ENCODE peak calls at places on chromosomes 5 and 9, in ten cellular contexts. F is lower lobe of right lung, S is heart right ventricle, B is body of pancreas, E is kidney, J is pancreas, Q is aorta, Y is right cardiac atrium, H is upper lobe of right lung, A is SJSA1. K is an unnamed sample.

GRCh38 chr9:81618923-81619322 is 70.4 kb downstream of the TLE1 start:
- DNase-seq in H (no peak), F (no peak), S (no peak), J (no peak), E (no peak), A (no peak), B (no peak), Q (no peak), Y (no peak), K (no peak)

GRCh38 chr9:37776328-37776727 is 8.5 kb downstream of the EXOSC3 start:
- DNase-seq in Q (no peak), H (no peak), E (no peak), S (no peak), A (no peak), B (no peak), Y (no peak), F (no peak), J (no peak), K (no peak)

GRCh38 chr5:179793470-179794139 is at the start of gene LTC4S:
- DNase-seq in S (peak), Q (peak), E (peak), B (peak), F (peak), Y (peak), A (no peak), J (no peak), H (peak), K (no peak)

GRCh38 chr9:96417610-96418073 is 528 bp downstream of the ZNF367 start:
- DNase-seq in B (no peak), Q (peak), Y (peak), J (no peak), A (no peak), E (peak), H (peak), F (peak), S (no peak), K (no peak)

GRCh38 chr5:179613460-179614071 is 9.9 kb downstream of the HNRNPH1 start:
- DNase-seq in J (peak), Y (peak), B (no peak), F (no peak), S (no peak), Q (no peak), E (peak), H (peak), A (no peak), K (no peak)

GRCh38 chr9:6218099-6218502 is 2.5 kb downstream of the IL33 start:
- DNase-seq in B (no peak), Q (no peak), Y (no peak), A (no peak), J (no peak), S (peak), E (no peak), F (no peak), H (no peak), K (no peak)

GRCh38 chr5:109697339-109697738 is 7.6 kb downstream of the MAN2A1 start:
- DNase-seq in J (no peak), F (no peak), E (no peak), H (no peak), S (no peak), Q (no peak), A (no peak), B (no peak), Y (no peak), K (no peak)

GRCh38 chr5:91332267-91333044 is 50.7 kb downstream of the ARRDC3 start:
- DNase-seq in Q (no peak), J (no peak), E (no peak), A (peak), B (no peak), Y (no peak), H (no peak), F (no peak), S (no peak), K (no peak)

GRCh38 chr9:97563458-97564135 is 62.1 kb downstream of the TMOD1 start:
- DNase-seq in F (no peak), A (no peak), E (no peak), Y (no peak), Q (no peak), B (no peak), S (no peak), J (no peak), H (peak), K (no peak)

GRCh38 chr9:131217321-131218031 is 58.8 kb downstream of the FAM78A start:
- DNase-seq in B (no peak), F (no peak), E (no peak), Y (no peak), Q (no peak), S (no peak), J (no peak), H (no peak), A (no peak), K (no peak)

GRCh38 chr9:77433675-77434445 is 214.3 kb downstream of the GNA14 start:
- DNase-seq in Y (peak), A (peak), S (peak), J (peak), F (peak), H (peak), B (peak), E (peak), Q (no peak), K (no peak)

GRCh38 chr9:108052431-108053080 is 563.0 kb upstream of the KLF4 start:
- DNase-seq in H (no peak), E (no peak), Q (no peak), S (no peak), F (no peak), A (no peak), B (no peak), Y (no peak), J (no peak), K (no peak)

GRCh38 chr5:170184737-170185136 is 48.0 kb upstream of the C5orf58 start:
- DNase-seq in B (no peak), F (no peak), H (no peak), S (no peak), J (no peak), Q (no peak), E (no peak), Y (no peak), A (no peak), K (no peak)

GRCh38 chr5:170184007-170184687 is 48.6 kb upstream of the C5orf58 start:
- DNase-seq in J (peak), Y (peak), H (peak), S (peak), F (peak), Q (no peak), B (peak), A (peak), E (no peak), K (no peak)

GRCh38 chr5:170182461-170182860 is 50.3 kb upstream of the C5orf58 start:
- DNase-seq in A (no peak), F (no peak), Q (no peak), S (no peak), H (no peak), E (no peak), Y (no peak), J (no peak), B (no peak), K (no peak)

GRCh38 chr5:170179626-170180025 is 53.2 kb upstream of the C5orf58 start:
- DNase-seq in J (no peak), B (no peak), S (no peak), Y (no peak), F (no peak), Q (no peak), E (no peak), A (no peak), H (no peak), K (no peak)

GRCh38 chr5:170181902-170182301 is 50.9 kb upstream of the C5orf58 start:
- DNase-seq in Y (no peak), S (no peak), B (no peak), J (no peak), F (no peak), E (no peak), H (no peak), A (no peak), Q (no peak), K (no peak)
- H3K4me3 ChIP-seq in Y (no peak), S (no peak), B (no peak), J (no peak), F (no peak), E (no peak), H (no peak), A (no peak), Q (no peak), K (no peak)

DNA sequence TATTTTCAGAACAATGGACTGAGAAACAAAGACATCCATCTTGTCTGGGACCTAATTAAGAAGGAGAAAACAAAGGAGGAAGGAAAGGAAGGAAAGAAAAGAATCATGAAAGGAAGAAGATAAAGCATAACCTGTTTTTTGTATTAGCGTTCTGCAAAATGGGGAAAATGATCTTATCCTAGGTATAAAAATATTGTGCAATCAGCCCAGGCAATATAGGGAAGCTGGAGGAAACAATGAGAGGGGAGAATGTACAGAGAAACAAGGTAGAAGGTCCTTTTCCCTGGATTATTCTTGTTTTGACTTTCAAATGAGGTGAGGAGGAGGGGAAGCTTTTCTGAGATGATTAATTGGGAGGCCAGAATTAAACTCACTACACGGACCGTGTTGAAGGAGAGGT is 177.9 kb downstream of the COX7C start:
- DNase-seq in J (no peak), H (no peak), A (no peak), E (no peak), Y (no peak), B (no peak), Q (no peak), F (no peak), S (no peak), K (no peak)
- H3K27ac ChIP-seq in J (no peak), H (no peak), A (no peak), E (no peak), Y (no peak), B (no peak), Q (no peak), F (no peak), S (no peak), K (no peak)

GRCh38 chr9:128102861-128103588 is 24.5 kb downstream of the PTGES2 start:
- DNase-seq in H (no peak), A (no peak), Y (no peak), E (peak), Q (peak), F (peak), J (no peak), S (no peak), B (peak), K (no peak)
- H3K4me3 ChIP-seq in H (no peak), A (no peak), Y (no peak), E (no peak), Q (no peak), F (no peak), J (no peak), S (no peak), B (no peak), K (no peak)

GRCh38 chr5:40683351-40683750 is 3.6 kb downstream of the PTGER4 start:
- DNase-seq in E (no peak), H (no peak), J (no peak), S (no peak), A (no peak), B (no peak), Y (no peak), Q (no peak), F (no peak), K (no peak)

GRCh38 chr5:40685191-40685590 is 5.5 kb downstream of the PTGER4 start:
- DNase-seq in Y (no peak), S (no peak), F (no peak), E (no peak), B (no peak), J (no peak), A (no peak), Q (no peak), H (no peak), K (no peak)

GRCh38 chr5:40687316-40687715 is 7.6 kb downstream of the PTGER4 start:
- DNase-seq in S (no peak), B (no peak), Q (no peak), Y (no peak), F (no peak), A (no peak), H (no peak), E (no peak), J (no peak), K (no peak)

GRCh38 chr5:40688127-40688756 is 8.5 kb downstream of the PTGER4 start:
- DNase-seq in J (peak), Q (peak), F (peak), S (peak), B (peak), E (peak), H (peak), Y (peak), A (peak), K (peak)

GRCh38 chr5:40685952-40686351 is 6.2 kb downstream of the PTGER4 start:
- DNase-seq in Q (no peak), H (no peak), E (no peak), Y (no peak), J (no peak), B (no peak), S (no peak), A (no peak), F (no peak), K (no peak)
- H3K27ac ChIP-seq in Q (no peak), H (no peak), E (peak), Y (no peak), J (no peak), B (peak), S (peak), A (no peak), F (no peak), K (no peak)

GRCh38 chr9:91199739-91200497 is 161.8 kb downstream of the AUH start:
- DNase-seq in S (no peak), H (no peak), A (no peak), B (no peak), E (no peak), Q (no peak), F (no peak), Y (no peak), J (no peak), K (no peak)

GRCh38 chr9:91196103-91196761 is 165.5 kb downstream of the AUH start:
- DNase-seq in H (no peak), Y (no peak), B (no peak), A (no peak), J (no peak), Q (peak), S (no peak), F (no peak), E (peak), K (no peak)

GRCh38 chr9:91200692-91201336 is 160.9 kb downstream of the AUH start:
- DNase-seq in F (no peak), E (no peak), B (no peak), Y (no peak), A (no peak), H (no peak), Q (no peak), S (no peak), J (no peak), K (no peak)

GRCh38 chr9:91197232-91198181 is 164.2 kb downstream of the AUH start:
- DNase-seq in H (no peak), B (peak), Y (no peak), F (peak), A (no peak), S (peak), Q (no peak), J (no peak), E (no peak), K (peak)

GRCh38 chr9:91198405-91198804 is 163.3 kb downstream of the AUH start:
- DNase-seq in E (no peak), F (no peak), A (no peak), Y (no peak), Q (no peak), H (no peak), J (no peak), S (no peak), B (no peak), K (no peak)
- H3K4me3 ChIP-seq in E (no peak), F (no peak), A (no peak), Y (no peak), Q (no peak), H (no peak), J (no peak), S (no peak), B (no peak), K (no peak)

GRCh38 chr5:168086104-168086610 is 205.3 kb upstream of the WWC1 start:
- DNase-seq in A (peak), E (no peak), Q (no peak), B (no peak), H (no peak), Y (no peak), F (no peak), J (no peak), S (no peak), K (no peak)

GRCh38 chr5:168088415-168089165 is 202.9 kb upstream of the WWC1 start:
- DNase-seq in A (no peak), E (no peak), S (no peak), H (no peak), J (no peak), F (no peak), Q (no peak), Y (no peak), B (no peak), K (no peak)

GRCh38 chr5:168089201-168089887 is 202.1 kb upstream of the WWC1 start:
- DNase-seq in B (no peak), A (no peak), Q (no peak), Y (no peak), F (no peak), S (no peak), J (no peak), H (no peak), E (no peak), K (no peak)

GRCh38 chr5:168085321-168086040 is 206.0 kb upstream of the WWC1 start:
- DNase-seq in E (no peak), B (no peak), F (no peak), S (no peak), A (peak), Q (no peak), J (no peak), Y (no peak), H (no peak), K (no peak)

GRCh38 chr5:168086736-168087135 is 204.7 kb upstream of the WWC1 start:
- DNase-seq in B (no peak), Y (no peak), J (no peak), E (no peak), Q (no peak), S (no peak), H (no peak), A (no peak), F (no peak), K (no peak)
- H3K27ac ChIP-seq in B (no peak), Y (no peak), J (no peak), E (no peak), Q (no peak), S (no peak), H (no peak), A (no peak), F (no peak), K (no peak)

GRCh38 chr5:39531299-39531698 is 106.5 kb upstream of the DAB2 start:
- DNase-seq in A (no peak), S (no peak), H (no peak), J (no peak), E (no peak), Q (no peak), F (no peak), Y (no peak), B (no peak), K (no peak)
- H3K4me3 ChIP-seq in A (no peak), S (no peak), H (no peak), J (no peak), E (no peak), Q (no peak), F (no peak), Y (no peak), B (no peak), K (no peak)

GRCh38 chr9:7320139-7320538 is 479.4 kb downstream of the DMAC1 start:
- DNase-seq in F (no peak), B (no peak), H (no peak), E (no peak), Q (no peak), Y (no peak), S (no peak), J (no peak), A (no peak), K (peak)
- H3K27ac ChIP-seq in F (no peak), B (no peak), H (no peak), E (no peak), Q (no peak), Y (no peak), S (no peak), J (no peak), A (no peak), K (peak)

GRCh38 chr5:154447074-154447725 is 1.4 kb downstream of the SAP30L start:
- DNase-seq in S (no peak), H (no peak), J (no peak), Q (no peak), A (no peak), Y (no peak), F (no peak), B (no peak), E (no peak), K (no peak)
- H3K4me3 ChIP-seq in S (peak), H (peak), J (peak), Q (peak), A (peak), Y (peak), F (peak), B (peak), E (peak), K (peak)

GRCh38 chr5:74816875-74817274 is 49.3 kb downstream of the FAM169A start:
- DNase-seq in Q (no peak), B (no peak), A (no peak), S (no peak), H (no peak), J (no peak), F (no peak), Y (no peak), E (no peak), K (no peak)

GRCh38 chr5:74822288-74822687 is 43.9 kb downstream of the FAM169A start:
- DNase-seq in B (no peak), Q (no peak), E (no peak), S (no peak), F (no peak), H (no peak), J (no peak), Y (no peak), A (no peak), K (no peak)
- H3K27ac ChIP-seq in B (no peak), Q (no peak), E (no peak), S (no peak), F (no peak), H (no peak), J (no peak), Y (no peak), A (no peak), K (no peak)